ENCODE peak calls at places on chromosomes 6 and 20, in ten cellular contexts. R is GM06990; I is SK-N-SH; V is left ventricle myocardium inferior; P is body of pancreas; E is neural crest cell; T is progenitor cell of endocrine pancreas; O is endothelial cell; N is astrocyte of the cerebellum; B is CD8-positive, alpha-beta T cell. A is an unnamed sample.

GRCh38 chr6:26331809-26332226 is 33.2 kb upstream of the BTN3A2 start:
- DNase-seq in R (no peak), I (no peak), V (no peak), P (no peak), E (no peak), T (no peak), O (no peak), N (no peak), B (peak), A (no peak)

GRCh38 chr20:46757754-46758678 is 48.6 kb downstream of the SLC2A10 start:
- DNase-seq in R (peak), I (peak), V (peak), P (peak), E (peak), T (peak), O (peak), N (peak), B (peak), A (peak)

GRCh38 chr6:54621285-54621684 is 225.3 kb upstream of the FAM83B start:
- DNase-seq in R (no peak), I (no peak), V (no peak), P (no peak), E (no peak), T (no peak), O (peak), N (no peak), B (no peak), A (no peak)

GRCh38 chr6:24033284-24033683 is 92.7 kb upstream of the NRSN1 start:
- DNase-seq in R (no peak), I (no peak), V (no peak), P (no peak), E (no peak), T (no peak), O (no peak), N (no peak), B (no peak), A (peak)

GRCh38 chr20:62699741-62700140 is 8.9 kb upstream of the NTSR1 start:
- DNase-seq in R (no peak), I (no peak), V (no peak), P (no peak), E (no peak), T (no peak), O (no peak), N (no peak), B (no peak), A (no peak)

GRCh38 chr6:133467231-133467981 is 226.2 kb downstream of the EYA4 start:
- DNase-seq in R (no peak), I (no peak), V (no peak), P (no peak), E (no peak), T (no peak), O (no peak), N (no peak), B (no peak), A (no peak)

GRCh38 chr6:2542858-2543218 is 207.9 kb downstream of the MYLK4 start:
- DNase-seq in R (peak), I (no peak), V (no peak), P (no peak), E (no peak), T (no peak), O (no peak), N (peak), B (peak), A (no peak)

GRCh38 chr6:73774311-73774766 is 78.3 kb downstream of the CD109 start:
- DNase-seq in R (no peak), I (no peak), V (peak), P (peak), E (no peak), T (no peak), O (no peak), N (peak), B (no peak), A (no peak)

GRCh38 chr20:50191566-50192363 is 1.1 kb downstream of the CEBPB start:
- DNase-seq in R (peak), I (peak), V (peak), P (peak), E (peak), T (peak), O (peak), N (no peak), B (peak), A (peak)

GRCh38 chr6:135325624-135326424 is 144.7 kb downstream of the MYB start:
- DNase-seq in R (no peak), I (no peak), V (no peak), P (no peak), E (no peak), T (no peak), O (no peak), N (no peak), B (no peak), A (no peak)

GRCh38 chr6:92810913-92811312 is 608.4 kb downstream of the EPHA7 start:
- DNase-seq in R (peak), I (peak), V (no peak), P (peak), E (peak), T (peak), O (peak), N (peak), B (no peak), A (peak)
- TF ChIP-seq CTCF in R (peak), I (peak), V (peak), P (peak), E (peak), T (peak), O (peak), N (peak), B (no peak), A (peak)

GRCh38 chr20:44247676-44248419 is 740 bp downstream of the GDAP1L1 start:
- DNase-seq in R (no peak), I (peak), V (peak), P (peak), E (peak), T (peak), O (peak), N (peak), B (peak), A (peak)
- TF ChIP-seq CTCF in R (peak), I (peak), V (peak), P (no peak), E (peak), T (peak), O (peak), N (peak), B (no peak), A (peak)

GRCh38 chr6:129857838-129858237 is 3.3 kb downstream of the TMEM244 start:
- DNase-seq in R (no peak), I (no peak), V (no peak), P (no peak), E (no peak), T (no peak), O (no peak), N (no peak), B (no peak), A (no peak)
- TF ChIP-seq CTCF in R (no peak), I (no peak), V (no peak), P (no peak), E (no peak), T (no peak), O (no peak), N (no peak), B (no peak), A (no peak)

GRCh38 chr6:160027076-160027475 is 58.2 kb downstream of the IGF2R start:
- DNase-seq in R (no peak), I (no peak), V (no peak), P (no peak), E (no peak), T (no peak), O (no peak), N (no peak), B (no peak), A (no peak)

GRCh38 chr6:160027931-160028330 is 59.0 kb downstream of the IGF2R start:
- DNase-seq in R (no peak), I (no peak), V (no peak), P (no peak), E (no peak), T (no peak), O (no peak), N (no peak), B (no peak), A (no peak)

GRCh38 chr6:160030103-160030502 is 61.2 kb downstream of the IGF2R start:
- DNase-seq in R (no peak), I (peak), V (peak), P (peak), E (no peak), T (no peak), O (no peak), N (peak), B (no peak), A (peak)

GRCh38 chr6:160029525-160029924 is 60.6 kb downstream of the IGF2R start:
- DNase-seq in R (no peak), I (no peak), V (no peak), P (no peak), E (no peak), T (no peak), O (no peak), N (no peak), B (no peak), A (no peak)

GRCh38 chr6:160028487-160029275 is 59.8 kb downstream of the IGF2R start:
- DNase-seq in R (no peak), I (no peak), V (no peak), P (peak), E (no peak), T (no peak), O (no peak), N (no peak), B (no peak), A (no peak)
- TF ChIP-seq CTCF in R (no peak), I (no peak), V (peak), P (peak), E (no peak), T (no peak), O (no peak), N (no peak), B (no peak), A (no peak)